ENCODE peak calls at places on chromosome 17, in five cellular contexts. One of them, this sample, is unnamed.

GRCh38 chr17:35734396-35734795 is 3.0 kb downstream of the RASL10B start:
- DNase-seq in mesenchymal stem cell: no peak
- DNase-seq in neuronal stem cell: no peak
- DNase-seq in H9: no peak
- DNase-seq in IMR-90: no peak
- DNase-seq in this sample: no peak

GRCh38 chr17:29444589-29444988 is 54.4 kb downstream of the TAOK1 start:
- DNase-seq in mesenchymal stem cell: peak
- DNase-seq in neuronal stem cell: no peak
- DNase-seq in H9: no peak
- DNase-seq in IMR-90: peak
- DNase-seq in this sample: no peak

GRCh38 chr17:51419476-51419875 is 159.1 kb downstream of the UTP18 start:
- DNase-seq in mesenchymal stem cell: no peak
- DNase-seq in neuronal stem cell: no peak
- DNase-seq in H9: no peak
- DNase-seq in IMR-90: no peak
- DNase-seq in this sample: no peak

GRCh38 chr17:35731932-35732805 is 730 bp downstream of the RASL10B start:
- DNase-seq in mesenchymal stem cell: peak
- DNase-seq in neuronal stem cell: no peak
- DNase-seq in H9: peak
- DNase-seq in IMR-90: no peak
- DNase-seq in this sample: no peak

GRCh38 chr17:1368588-1368987 is 31.4 kb downstream of the YWHAE start:
- DNase-seq in mesenchymal stem cell: no peak
- DNase-seq in neuronal stem cell: no peak
- DNase-seq in H9: no peak
- DNase-seq in IMR-90: no peak
- DNase-seq in this sample: no peak

GRCh38 chr17:80118601-80119270 is 17.4 kb downstream of the GAA start:
- DNase-seq in mesenchymal stem cell: no peak
- DNase-seq in neuronal stem cell: no peak
- DNase-seq in H9: peak
- DNase-seq in IMR-90: no peak
- DNase-seq in this sample: no peak

GRCh38 chr17:1031711-1032110 is 34.8 kb downstream of the TIMM22 start:
- DNase-seq in mesenchymal stem cell: peak
- DNase-seq in neuronal stem cell: peak
- DNase-seq in H9: peak
- DNase-seq in IMR-90: no peak
- DNase-seq in this sample: peak

GRCh38 chr17:20611314-20611713 is 31.8 kb downstream of the CDRT15L2 start:
- DNase-seq in mesenchymal stem cell: no peak
- DNase-seq in neuronal stem cell: no peak
- DNase-seq in H9: peak
- DNase-seq in IMR-90: no peak
- DNase-seq in this sample: peak

GRCh38 chr17:52170963-52171572 is 12.6 kb upstream of the CA10 start:
- DNase-seq in mesenchymal stem cell: no peak
- DNase-seq in neuronal stem cell: peak
- DNase-seq in H9: peak
- DNase-seq in IMR-90: no peak
- DNase-seq in this sample: peak

GRCh38 chr17:40021471-40021961 is 6.3 kb downstream of the CSF3 start:
- DNase-seq in mesenchymal stem cell: peak
- DNase-seq in neuronal stem cell: no peak
- DNase-seq in H9: no peak
- DNase-seq in IMR-90: peak
- DNase-seq in this sample: no peak

GRCh38 chr17:50177983-50178834 is 12.4 kb downstream of the SGCA start:
- DNase-seq in mesenchymal stem cell: peak
- DNase-seq in neuronal stem cell: no peak
- DNase-seq in H9: peak
- DNase-seq in IMR-90: peak
- DNase-seq in this sample: peak

GRCh38 chr17:79202476-79202875 is 127.9 kb downstream of the ENGASE start:
- DNase-seq in mesenchymal stem cell: no peak
- DNase-seq in neuronal stem cell: no peak
- DNase-seq in H9: no peak
- DNase-seq in IMR-90: no peak
- DNase-seq in this sample: no peak

GRCh38 chr17:34371405-34371804 is 8.4 kb upstream of the CCL1 start:
- DNase-seq in mesenchymal stem cell: no peak
- DNase-seq in neuronal stem cell: no peak
- DNase-seq in H9: no peak
- DNase-seq in IMR-90: no peak
- DNase-seq in this sample: no peak

GRCh38 chr17:78840780-78841611 is at the start of gene USP36:
- DNase-seq in mesenchymal stem cell: peak
- DNase-seq in neuronal stem cell: peak
- DNase-seq in H9: peak
- DNase-seq in IMR-90: peak
- DNase-seq in this sample: peak

GRCh38 chr17:50301891-50302584 is 27.8 kb downstream of the TMEM92 start:
- DNase-seq in mesenchymal stem cell: no peak
- DNase-seq in neuronal stem cell: no peak
- DNase-seq in H9: no peak
- DNase-seq in IMR-90: no peak
- DNase-seq in this sample: no peak

GRCh38 chr17:46264456-46265198 is 30.3 kb upstream of the LRRC37A start:
- DNase-seq in mesenchymal stem cell: peak
- DNase-seq in neuronal stem cell: no peak
- DNase-seq in H9: peak
- DNase-seq in IMR-90: peak
- DNase-seq in this sample: peak

GRCh38 chr17:2634361-2634960 is 41.0 kb downstream of the PAFAH1B1 start:
- DNase-seq in mesenchymal stem cell: peak
- DNase-seq in neuronal stem cell: no peak
- DNase-seq in H9: peak
- DNase-seq in IMR-90: peak
- DNase-seq in this sample: peak

GRCh38 chr17:75238684-75239191 is 22.7 kb downstream of the GGA3 start:
- DNase-seq in mesenchymal stem cell: peak
- DNase-seq in neuronal stem cell: peak
- DNase-seq in H9: peak
- DNase-seq in IMR-90: peak
- DNase-seq in this sample: peak

GRCh38 chr17:75241143-75241430 is 20.3 kb downstream of the GGA3 start:
- DNase-seq in mesenchymal stem cell: no peak
- DNase-seq in neuronal stem cell: no peak
- DNase-seq in H9: no peak
- DNase-seq in IMR-90: no peak
- DNase-seq in this sample: no peak

GRCh38 chr17:75239214-75239613 is 22.2 kb downstream of the GGA3 start:
- DNase-seq in mesenchymal stem cell: no peak
- DNase-seq in neuronal stem cell: no peak
- DNase-seq in H9: no peak
- DNase-seq in IMR-90: no peak
- DNase-seq in this sample: no peak

GRCh38 chr17:75240394-75241142 is 20.8 kb downstream of the GGA3 start:
- DNase-seq in mesenchymal stem cell: peak
- DNase-seq in neuronal stem cell: peak
- DNase-seq in H9: peak
- DNase-seq in IMR-90: peak
- DNase-seq in this sample: peak

GRCh38 chr17:75239778-75240393 is 21.5 kb downstream of the GGA3 start:
- DNase-seq in mesenchymal stem cell: no peak
- DNase-seq in neuronal stem cell: no peak
- DNase-seq in H9: no peak
- DNase-seq in IMR-90: no peak
- DNase-seq in this sample: no peak
- H3K18ac ChIP-seq in mesenchymal stem cell: no peak
- H3K18ac ChIP-seq in neuronal stem cell: peak
- H3K18ac ChIP-seq in H9: no peak
- H3K18ac ChIP-seq in IMR-90: no peak
- H3K18ac ChIP-seq in this sample: no peak

DNA sequence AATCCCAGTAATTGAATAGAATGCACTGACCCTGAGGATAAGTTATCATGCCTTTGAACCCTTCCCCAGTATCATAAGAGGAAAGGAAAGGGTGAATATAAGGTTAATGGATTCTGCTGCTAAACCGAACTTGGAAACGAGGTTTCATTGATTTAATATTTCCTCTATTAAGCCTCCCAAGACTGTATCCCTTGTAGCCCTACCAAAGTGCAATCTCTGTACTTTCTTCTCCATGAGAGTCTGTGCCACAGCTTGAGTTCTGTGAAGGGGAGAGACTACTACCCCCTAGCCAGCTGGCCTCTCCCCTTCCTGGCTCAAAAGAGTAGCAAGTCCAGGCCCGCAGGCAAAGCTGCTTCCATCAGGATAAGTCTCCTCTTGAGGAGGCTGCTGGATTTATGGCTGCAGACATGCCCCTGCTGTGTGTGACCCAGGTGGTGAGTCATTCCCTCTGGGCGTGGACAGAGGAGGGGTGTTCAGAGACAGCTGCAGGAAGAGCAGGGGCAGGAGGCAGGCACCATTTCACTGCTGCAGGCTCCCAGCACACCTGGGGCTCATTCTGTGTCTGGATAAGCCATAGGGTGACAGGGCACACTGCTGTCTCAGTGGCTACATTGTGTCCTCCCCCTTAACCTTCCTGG is 58.4 kb downstream of the TOM1L2 start:
- DNase-seq in mesenchymal stem cell: peak
- DNase-seq in neuronal stem cell: no peak
- DNase-seq in H9: peak
- DNase-seq in IMR-90: peak
- DNase-seq in this sample: peak
- H3K18ac ChIP-seq in mesenchymal stem cell: peak
- H3K18ac ChIP-seq in neuronal stem cell: peak
- H3K18ac ChIP-seq in H9: no peak
- H3K18ac ChIP-seq in IMR-90: no peak
- H3K18ac ChIP-seq in this sample: no peak

GRCh38 chr17:7208027-7208571 is 11.5 kb downstream of the DLG4 start:
- DNase-seq in mesenchymal stem cell: no peak
- DNase-seq in neuronal stem cell: no peak
- DNase-seq in H9: peak
- DNase-seq in IMR-90: no peak
- DNase-seq in this sample: peak
- H3K18ac ChIP-seq in mesenchymal stem cell: no peak
- H3K18ac ChIP-seq in neuronal stem cell: peak
- H3K18ac ChIP-seq in H9: peak
- H3K18ac ChIP-seq in IMR-90: no peak
- H3K18ac ChIP-seq in this sample: peak

GRCh38 chr17:9403207-9403606 is 172.4 kb downstream of the STX8 start:
- DNase-seq in mesenchymal stem cell: no peak
- DNase-seq in neuronal stem cell: no peak
- DNase-seq in H9: no peak
- DNase-seq in IMR-90: no peak
- DNase-seq in this sample: no peak
- H3K18ac ChIP-seq in mesenchymal stem cell: no peak
- H3K18ac ChIP-seq in neuronal stem cell: no peak
- H3K18ac ChIP-seq in H9: no peak
- H3K18ac ChIP-seq in IMR-90: no peak
- H3K18ac ChIP-seq in this sample: no peak

GRCh38 chr17:73643012-73643845 is 1.0 kb downstream of the SDK2 start:
- DNase-seq in mesenchymal stem cell: peak
- DNase-seq in neuronal stem cell: peak
- DNase-seq in H9: peak
- DNase-seq in IMR-90: no peak
- DNase-seq in this sample: peak

GRCh38 chr17:73643846-73644144 is 450 bp downstream of the SDK2 start:
- DNase-seq in mesenchymal stem cell: no peak
- DNase-seq in neuronal stem cell: no peak
- DNase-seq in H9: no peak
- DNase-seq in IMR-90: no peak
- DNase-seq in this sample: no peak

GRCh38 chr17:73644145-73645049 is at the start of gene SDK2:
- DNase-seq in mesenchymal stem cell: peak
- DNase-seq in neuronal stem cell: peak
- DNase-seq in H9: no peak
- DNase-seq in IMR-90: no peak
- DNase-seq in this sample: peak

GRCh38 chr17:73641779-73642580 is 2.3 kb downstream of the SDK2 start:
- DNase-seq in mesenchymal stem cell: no peak
- DNase-seq in neuronal stem cell: no peak
- DNase-seq in H9: no peak
- DNase-seq in IMR-90: no peak
- DNase-seq in this sample: peak

DNA sequence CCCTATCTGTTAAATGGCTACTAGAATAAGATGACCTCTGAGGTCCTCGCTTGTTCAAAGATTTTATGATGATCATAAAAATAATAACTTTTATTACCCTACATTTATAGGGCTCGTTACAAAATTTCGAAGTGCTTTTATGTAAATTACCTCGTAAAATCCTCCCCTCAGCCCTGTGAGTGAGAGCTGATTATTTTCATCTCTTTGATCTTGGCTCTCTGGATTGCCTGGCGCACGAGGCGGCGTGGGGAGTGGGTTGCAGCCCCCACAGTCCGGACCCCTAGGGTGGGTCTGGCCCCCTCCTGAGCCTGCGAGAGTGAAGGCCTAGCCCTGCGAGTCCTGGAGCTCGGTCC is 1.6 kb downstream of the SDK2 start:
- DNase-seq in mesenchymal stem cell: no peak
- DNase-seq in neuronal stem cell: no peak
- DNase-seq in H9: no peak
- DNase-seq in IMR-90: no peak
- DNase-seq in this sample: no peak
- H3K18ac ChIP-seq in mesenchymal stem cell: no peak
- H3K18ac ChIP-seq in neuronal stem cell: peak
- H3K18ac ChIP-seq in H9: no peak
- H3K18ac ChIP-seq in IMR-90: no peak
- H3K18ac ChIP-seq in this sample: no peak

GRCh38 chr17:4947010-4947410 is 1.3 kb downstream of the PFN1 start:
- DNase-seq in mesenchymal stem cell: no peak
- DNase-seq in neuronal stem cell: no peak
- DNase-seq in H9: no peak
- DNase-seq in IMR-90: no peak
- DNase-seq in this sample: peak
- H3K18ac ChIP-seq in mesenchymal stem cell: no peak
- H3K18ac ChIP-seq in neuronal stem cell: no peak
- H3K18ac ChIP-seq in H9: no peak
- H3K18ac ChIP-seq in IMR-90: peak
- H3K18ac ChIP-seq in this sample: peak

GRCh38 chr17:17810374-17811248 is 26.2 kb downstream of the SREBF1 start:
- DNase-seq in mesenchymal stem cell: peak
- DNase-seq in neuronal stem cell: no peak
- DNase-seq in H9: peak
- DNase-seq in IMR-90: no peak
- DNase-seq in this sample: peak
- H3K18ac ChIP-seq in mesenchymal stem cell: peak
- H3K18ac ChIP-seq in neuronal stem cell: peak
- H3K18ac ChIP-seq in H9: peak
- H3K18ac ChIP-seq in IMR-90: no peak
- H3K18ac ChIP-seq in this sample: peak

This sample was measured in mesendoderm.